ENCODE peak calls at places on chromosomes 16 and 17, in five cellular contexts. One of them, this sample, is unnamed.

GRCh38 chr16:74025-74424 is 1.6 kb upstream of the RHBDF1 start:
- DNase-seq in HCT116: no peak
- DNase-seq in A549: no peak
- DNase-seq in IMR-90: no peak
- DNase-seq in uterus: no peak
- DNase-seq in this sample: no peak

GRCh38 chr16:6633441-6633840 is 699.2 kb upstream of the RBFOX1 start:
- DNase-seq in HCT116: no peak
- DNase-seq in uterus: no peak
- DNase-seq in A549: no peak
- DNase-seq in IMR-90: no peak
- DNase-seq in this sample: no peak

GRCh38 chr17:82101301-82101715 is 3.3 kb upstream of the FASN start:
- DNase-seq in HCT116: no peak
- DNase-seq in A549: no peak
- DNase-seq in uterus: peak; percentile 15
- DNase-seq in IMR-90: no peak
- DNase-seq in this sample: no peak

GRCh38 chr17:45431531-45432404 is 902 bp downstream of the ARHGAP27 start:
- DNase-seq in uterus: peak; percentile 38
- DNase-seq in IMR-90: peak; percentile 31
- DNase-seq in HCT116: peak; percentile 87
- DNase-seq in A549: peak; percentile 98
- DNase-seq in this sample: peak; percentile 100

GRCh38 chr16:79316004-79316458 is 284.5 kb downstream of the MAF start:
- DNase-seq in uterus: no peak
- DNase-seq in IMR-90: no peak
- DNase-seq in A549: no peak
- DNase-seq in HCT116: no peak
- DNase-seq in this sample: no peak

GRCh38 chr17:9291912-9292562 is 270.7 kb downstream of the NTN1 start:
- DNase-seq in IMR-90: peak; percentile 25
- DNase-seq in HCT116: no peak
- DNase-seq in A549: peak; percentile 60
- DNase-seq in uterus: peak; percentile 77
- DNase-seq in this sample: peak; percentile 23

GRCh38 chr17:5780476-5780875 is 196.2 kb upstream of the NLRP1 start:
- DNase-seq in HCT116: peak; percentile 31
- DNase-seq in IMR-90: peak; percentile 79
- DNase-seq in uterus: no peak
- DNase-seq in A549: no peak
- DNase-seq in this sample: peak; percentile 35

GRCh38 chr17:43907425-43907981 is at the start of gene MPP2:
- DNase-seq in IMR-90: peak; percentile 58
- DNase-seq in A549: peak; percentile 80
- DNase-seq in uterus: peak; percentile 83
- DNase-seq in HCT116: peak; percentile 64
- DNase-seq in this sample: peak; percentile 65

GRCh38 chr17:42617956-42618431 is 8.5 kb downstream of the TUBG1 start:
- DNase-seq in A549: no peak
- DNase-seq in IMR-90: no peak
- DNase-seq in uterus: no peak
- DNase-seq in HCT116: no peak
- DNase-seq in this sample: no peak

GRCh38 chr17:2435852-2436251 is 35.0 kb upstream of the MNT start:
- DNase-seq in uterus: no peak
- DNase-seq in IMR-90: no peak
- DNase-seq in A549: no peak
- DNase-seq in HCT116: no peak
- DNase-seq in this sample: no peak

GRCh38 chr16:65111306-65111705 is 10.6 kb downstream of the CDH11 start:
- DNase-seq in IMR-90: no peak
- DNase-seq in A549: no peak
- DNase-seq in HCT116: no peak
- DNase-seq in uterus: no peak
- DNase-seq in this sample: no peak

GRCh38 chr16:66476328-66477027 is 49.4 kb downstream of the BEAN1 start:
- DNase-seq in HCT116: no peak
- DNase-seq in A549: peak; percentile 28
- DNase-seq in uterus: no peak
- DNase-seq in IMR-90: no peak
- DNase-seq in this sample: peak; percentile 38

GRCh38 chr17:17940451-17940911 is 31.7 kb downstream of the TOM1L2 start:
- DNase-seq in A549: no peak
- DNase-seq in uterus: no peak
- DNase-seq in HCT116: no peak
- DNase-seq in IMR-90: peak; percentile 47
- DNase-seq in this sample: no peak

GRCh38 chr17:3222505-3222904 is 15.0 kb downstream of the OR1A1 start:
- DNase-seq in A549: no peak
- DNase-seq in IMR-90: no peak
- DNase-seq in HCT116: no peak
- DNase-seq in uterus: no peak
- DNase-seq in this sample: no peak

GRCh38 chr16:70476272-70477020 is 22.1 kb downstream of the FCSK start:
- DNase-seq in IMR-90: peak; percentile 83
- DNase-seq in HCT116: peak; percentile 49
- DNase-seq in uterus: no peak
- DNase-seq in A549: no peak
- DNase-seq in this sample: peak; percentile 95
- TF ChIP-seq POLR2A in IMR-90: no peak
- TF ChIP-seq POLR2A in HCT116: no peak
- TF ChIP-seq POLR2A in uterus: no peak
- TF ChIP-seq POLR2A in A549: no peak
- TF ChIP-seq POLR2A in this sample: no peak

GRCh38 chr16:4415538-4416199 is 727 bp downstream of the CORO7 start:
- DNase-seq in HCT116: no peak
- DNase-seq in uterus: no peak
- DNase-seq in A549: peak; percentile 54
- DNase-seq in IMR-90: no peak
- DNase-seq in this sample: no peak

GRCh38 chr16:4412854-4413253 is 3.5 kb downstream of the CORO7 start:
- DNase-seq in HCT116: no peak
- DNase-seq in A549: no peak
- DNase-seq in IMR-90: no peak
- DNase-seq in uterus: no peak
- DNase-seq in this sample: no peak

GRCh38 chr16:4414187-4414909 is 2.0 kb downstream of the CORO7 start:
- DNase-seq in HCT116: no peak
- DNase-seq in uterus: no peak
- DNase-seq in A549: no peak
- DNase-seq in IMR-90: no peak
- DNase-seq in this sample: no peak

GRCh38 chr16:4419402-4419801 is 3.0 kb upstream of the CORO7 start:
- DNase-seq in A549: no peak
- DNase-seq in IMR-90: no peak
- DNase-seq in uterus: no peak
- DNase-seq in HCT116: no peak
- DNase-seq in this sample: no peak

DNA sequence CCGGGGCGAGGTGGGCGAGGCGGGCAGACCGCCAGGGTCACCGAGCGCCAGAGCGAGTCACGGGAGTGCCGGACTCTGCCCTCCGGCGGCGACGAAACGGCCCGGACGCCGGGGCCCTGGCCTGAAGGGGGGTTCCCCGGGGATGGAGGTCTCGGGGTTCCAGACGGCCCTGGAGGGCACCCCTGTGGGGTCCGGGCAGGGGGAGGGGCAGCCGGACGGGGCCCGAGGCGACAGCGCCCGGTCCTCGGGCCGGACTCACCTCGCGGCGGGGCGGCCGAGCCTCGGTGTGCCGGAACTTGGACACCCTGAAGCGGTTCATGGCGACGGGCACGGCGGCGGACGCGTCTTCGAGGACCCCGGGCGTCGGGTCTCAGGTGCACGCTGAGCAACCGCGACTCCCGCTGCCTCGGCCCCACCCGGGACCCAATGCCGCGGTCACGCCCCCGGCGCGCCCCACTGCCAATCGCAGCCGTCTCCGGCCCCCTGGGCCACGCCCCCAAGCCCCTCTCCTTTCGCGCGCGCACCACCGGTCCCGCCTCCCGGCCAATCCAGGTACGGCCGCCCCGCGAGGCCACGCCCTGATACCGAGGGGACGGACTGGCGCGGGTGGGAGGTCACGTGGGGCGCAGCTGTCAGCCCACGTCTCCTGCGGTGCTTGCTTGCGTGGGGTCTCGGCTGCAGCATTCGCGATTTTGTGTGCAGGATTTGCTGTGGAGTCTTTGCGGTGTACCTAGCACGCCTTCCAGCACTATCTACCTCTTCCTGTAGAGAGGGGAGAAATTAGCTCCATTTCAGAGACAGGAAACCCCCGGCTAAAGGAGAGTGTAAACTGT is at the start of gene CORO7:
- DNase-seq in IMR-90: peak; percentile 76
- DNase-seq in A549: peak; percentile 93
- DNase-seq in uterus: peak; percentile 95
- DNase-seq in HCT116: peak; percentile 69
- DNase-seq in this sample: peak; percentile 95
- TF ChIP-seq POLR2A in IMR-90: peak; percentile 61
- TF ChIP-seq POLR2A in A549: no peak
- TF ChIP-seq POLR2A in uterus: no peak
- TF ChIP-seq POLR2A in HCT116: no peak
- TF ChIP-seq POLR2A in this sample: peak; percentile 30

DNA sequence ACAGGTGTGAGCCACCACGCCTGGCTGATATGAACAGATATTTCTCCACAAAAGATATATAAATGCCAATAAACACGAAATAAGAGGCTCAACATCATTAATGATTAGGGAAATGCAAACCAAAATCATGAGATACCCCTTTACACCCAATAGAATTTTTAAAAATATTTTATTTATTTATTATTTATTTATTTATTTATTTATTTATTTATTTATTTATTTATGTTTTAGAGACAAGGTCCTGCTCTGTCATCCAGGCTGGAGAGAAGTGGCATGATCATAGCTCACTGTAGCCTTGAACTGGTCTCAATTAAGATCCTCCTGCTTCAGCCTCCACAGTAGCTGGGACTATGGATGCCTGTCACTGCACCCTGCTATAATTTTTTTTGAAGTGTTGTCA is 30.8 kb downstream of the APPBP2 start:
- DNase-seq in IMR-90: no peak
- DNase-seq in A549: no peak
- DNase-seq in uterus: no peak
- DNase-seq in HCT116: no peak
- DNase-seq in this sample: no peak
- TF ChIP-seq POLR2A in IMR-90: no peak
- TF ChIP-seq POLR2A in A549: no peak
- TF ChIP-seq POLR2A in uterus: no peak
- TF ChIP-seq POLR2A in HCT116: no peak
- TF ChIP-seq POLR2A in this sample: no peak

DNA sequence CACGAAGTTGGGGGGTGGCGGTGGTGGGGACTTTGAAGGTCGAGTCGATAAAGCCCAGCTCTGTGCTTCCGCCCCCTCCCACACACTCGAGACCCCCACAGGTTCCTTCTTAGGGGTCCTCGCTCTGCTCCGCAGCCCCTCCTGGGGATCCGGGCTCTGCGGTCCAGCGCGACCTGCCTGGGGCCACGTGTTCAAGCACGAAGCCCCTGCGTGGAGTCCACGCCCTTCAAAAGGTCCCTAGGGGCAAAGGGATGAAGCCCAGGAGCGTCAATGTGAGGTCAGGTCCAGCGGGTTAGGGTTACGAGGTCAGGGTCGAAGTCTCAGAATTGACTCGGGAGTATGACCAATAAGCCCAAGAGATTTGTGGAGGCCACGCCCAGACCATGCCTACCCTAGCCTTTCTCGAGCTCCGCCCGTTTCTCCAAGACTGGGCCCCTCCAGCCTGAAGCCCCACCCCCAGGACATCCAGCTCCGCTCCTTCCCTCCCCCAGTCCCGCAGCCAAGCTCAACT is 786 bp upstream of the CACNA1G start:
- DNase-seq in A549: peak; percentile 95
- DNase-seq in HCT116: peak; percentile 64
- DNase-seq in uterus: peak; percentile 75
- DNase-seq in IMR-90: peak; percentile 5
- DNase-seq in this sample: peak; percentile 93
- TF ChIP-seq POLR2A in A549: no peak
- TF ChIP-seq POLR2A in HCT116: no peak
- TF ChIP-seq POLR2A in uterus: no peak
- TF ChIP-seq POLR2A in IMR-90: no peak
- TF ChIP-seq POLR2A in this sample: no peak

GRCh38 chr16:50552476-50553101 is 4.4 kb downstream of the NKD1 start:
- DNase-seq in IMR-90: no peak
- DNase-seq in HCT116: no peak
- DNase-seq in A549: no peak
- DNase-seq in uterus: no peak
- DNase-seq in this sample: no peak

GRCh38 chr16:50555269-50555875 is 7.2 kb downstream of the NKD1 start:
- DNase-seq in uterus: no peak
- DNase-seq in IMR-90: no peak
- DNase-seq in A549: no peak
- DNase-seq in HCT116: no peak
- DNase-seq in this sample: no peak

GRCh38 chr16:50555892-50556673 is 7.9 kb downstream of the NKD1 start:
- DNase-seq in A549: no peak
- DNase-seq in HCT116: no peak
- DNase-seq in uterus: no peak
- DNase-seq in IMR-90: no peak
- DNase-seq in this sample: no peak

GRCh38 chr16:50553182-50553710 is 5.0 kb downstream of the NKD1 start:
- DNase-seq in HCT116: no peak
- DNase-seq in uterus: no peak
- DNase-seq in A549: no peak
- DNase-seq in IMR-90: no peak
- DNase-seq in this sample: no peak

GRCh38 chr16:50553731-50554360 is 5.7 kb downstream of the NKD1 start:
- DNase-seq in HCT116: no peak
- DNase-seq in IMR-90: no peak
- DNase-seq in A549: no peak
- DNase-seq in uterus: no peak
- DNase-seq in this sample: no peak
- TF ChIP-seq POLR2A in HCT116: no peak
- TF ChIP-seq POLR2A in IMR-90: no peak
- TF ChIP-seq POLR2A in A549: no peak
- TF ChIP-seq POLR2A in uterus: no peak
- TF ChIP-seq POLR2A in this sample: no peak

GRCh38 chr16:69618721-69619120 is 53.0 kb downstream of the NFAT5 start:
- DNase-seq in A549: no peak
- DNase-seq in uterus: no peak
- DNase-seq in IMR-90: no peak
- DNase-seq in HCT116: no peak
- DNase-seq in this sample: no peak

GRCh38 chr16:69618307-69618706 is 52.5 kb downstream of the NFAT5 start:
- DNase-seq in HCT116: no peak
- DNase-seq in IMR-90: no peak
- DNase-seq in A549: no peak
- DNase-seq in uterus: no peak
- DNase-seq in this sample: no peak

GRCh38 chr16:69621225-69621624 is 55.5 kb downstream of the NFAT5 start:
- DNase-seq in uterus: no peak
- DNase-seq in IMR-90: no peak
- DNase-seq in A549: no peak
- DNase-seq in HCT116: no peak
- DNase-seq in this sample: no peak

GRCh38 chr16:69620564-69620963 is 54.8 kb downstream of the NFAT5 start:
- DNase-seq in IMR-90: no peak
- DNase-seq in A549: no peak
- DNase-seq in uterus: no peak
- DNase-seq in HCT116: no peak
- DNase-seq in this sample: no peak

GRCh38 chr16:69619514-69619913 is 53.7 kb downstream of the NFAT5 start:
- DNase-seq in uterus: no peak
- DNase-seq in IMR-90: no peak
- DNase-seq in A549: no peak
- DNase-seq in HCT116: no peak
- DNase-seq in this sample: no peak
- TF ChIP-seq POLR2A in uterus: no peak
- TF ChIP-seq POLR2A in IMR-90: no peak
- TF ChIP-seq POLR2A in A549: no peak
- TF ChIP-seq POLR2A in HCT116: no peak
- TF ChIP-seq POLR2A in this sample: no peak

GRCh38 chr17:47983492-47984223 is 12.7 kb downstream of the CDK5RAP3 start:
- DNase-seq in IMR-90: peak; percentile 43
- DNase-seq in HCT116: no peak
- DNase-seq in uterus: no peak
- DNase-seq in A549: no peak
- DNase-seq in this sample: no peak
- TF ChIP-seq POLR2A in IMR-90: no peak
- TF ChIP-seq POLR2A in HCT116: no peak
- TF ChIP-seq POLR2A in uterus: no peak
- TF ChIP-seq POLR2A in A549: no peak
- TF ChIP-seq POLR2A in this sample: no peak